ENCODE peak calls at places on chromosomes 16 and 17, in eight cellular contexts. F is stomach, J is lung, N is brain microvascular endothelial cell, G is body of pancreas, Y is heart right ventricle, U is IMR-90, B is BE2C. K is an unnamed sample. For H3K36me3, the result is how much of the 10 kb centered on the place peaks cover.

GRCh38 chr16:53123753-53124152 is 69.0 kb downstream of the CHD9 start:
- DNase-seq in N (peak), U (peak), B (no peak), G (no peak), F (no peak), J (no peak), Y (no peak), K (no peak)

GRCh38 chr17:3647251-3647650 is 10.7 kb downstream of the CTNS start:
- DNase-seq in N (no peak), Y (no peak), F (no peak), J (no peak), G (no peak), B (no peak), U (no peak), K (no peak)

GRCh38 chr16:26826500-26826899 is 240.2 kb upstream of the C16orf82 start:
- DNase-seq in J (no peak), N (no peak), F (no peak), U (no peak), Y (no peak), G (no peak), B (no peak), K (no peak)

GRCh38 chr17:32335647-32336046 is 6.3 kb downstream of the C17orf75 start:
- DNase-seq in Y (no peak), F (no peak), G (no peak), N (peak), J (no peak), U (peak), B (no peak), K (no peak)

GRCh38 chr17:72118588-72119279 is 2.1 kb upstream of the SOX9 start:
- DNase-seq in Y (peak), F (peak), B (peak), N (peak), J (peak), U (peak), G (peak), K (no peak)

GRCh38 chr16:2500937-2501750 is 12.6 kb upstream of the ATP6V0C start:
- DNase-seq in Y (peak), U (peak), F (peak), N (peak), G (peak), B (peak), J (peak), K (peak)

GRCh38 chr17:21548236-21548635 is 144.1 kb upstream of the KCNJ18 start:
- DNase-seq in J (no peak), Y (no peak), U (no peak), F (no peak), G (no peak), N (no peak), B (no peak), K (no peak)

GRCh38 chr17:81517339-81518112 is 4.9 kb upstream of the ACTG1 start:
- DNase-seq in N (no peak), Y (peak), J (no peak), F (no peak), U (no peak), B (peak), G (no peak), K (no peak)

GRCh38 chr17:66255112-66255511 is 25.9 kb upstream of the APOH start:
- DNase-seq in B (peak), G (no peak), J (no peak), F (no peak), Y (no peak), N (peak), U (peak), K (no peak)

GRCh38 chr16:1870365-1871082 is 1.4 kb downstream of the MEIOB start:
- DNase-seq in G (no peak), U (peak), F (no peak), B (no peak), J (peak), N (peak), Y (no peak), K (no peak)

GRCh38 chr17:11738151-11738550 is 139.9 kb downstream of the DNAH9 start:
- DNase-seq in Y (no peak), U (no peak), G (no peak), B (no peak), J (no peak), N (no peak), F (no peak), K (no peak)

GRCh38 chr16:1645914-1646525 is 32.1 kb upstream of the JPT2 start:
- DNase-seq in F (no peak), B (no peak), Y (no peak), U (peak), J (no peak), G (no peak), N (peak), K (no peak)

GRCh38 chr17:30565073-30565935 is 88.1 kb downstream of the GOSR1 start:
- DNase-seq in N (no peak), U (no peak), J (no peak), B (no peak), Y (no peak), F (peak), G (no peak), K (no peak)

GRCh38 chr17:28381141-28381825 is 9.8 kb downstream of the SARM1 start:
- DNase-seq in B (no peak), N (no peak), U (no peak), J (peak), F (peak), Y (no peak), G (no peak), K (no peak)

GRCh38 chr17:78133179-78133951 is 2.8 kb downstream of the TMC8 start:
- DNase-seq in Y (no peak), J (no peak), U (no peak), B (peak), N (no peak), G (no peak), F (no peak), K (no peak)

GRCh38 chr17:77343031-77343866 is 202.5 kb downstream of the SEC14L1 start:
- DNase-seq in U (no peak), Y (no peak), B (no peak), N (no peak), F (peak), G (no peak), J (peak), K (peak)

GRCh38 chr17:32158870-32159585 is 16.7 kb downstream of the RHOT1 start:
- DNase-seq in Y (peak), J (no peak), B (no peak), G (no peak), U (no peak), F (no peak), N (no peak), K (no peak)

GRCh38 chr17:64230551-64231408 is 32.3 kb downstream of the TEX2 start:
- DNase-seq in G (no peak), N (peak), U (peak), B (no peak), Y (no peak), F (no peak), J (no peak), K (no peak)

GRCh38 chr16:30004811-30005242 is 6.0 kb downstream of the DOC2A start:
- DNase-seq in J (no peak), F (peak), G (no peak), N (no peak), U (no peak), Y (no peak), B (peak), K (no peak)

GRCh38 chr17:2466936-2467335 is 44.8 kb downstream of the METTL16 start:
- DNase-seq in B (no peak), U (no peak), J (no peak), Y (no peak), G (no peak), N (no peak), F (no peak), K (no peak)

GRCh38 chr17:57900991-57901743 is 51.3 kb upstream of the MRPS23 start:
- DNase-seq in N (no peak), Y (no peak), F (peak), B (no peak), U (no peak), G (peak), J (peak), K (no peak)

GRCh38 chr16:27258241-27258734 is 10.3 kb downstream of the NSMCE1 start:
- DNase-seq in F (no peak), B (no peak), G (no peak), J (no peak), U (peak), N (no peak), Y (no peak), K (no peak)

GRCh38 chr17:68152161-68152571 is 95.7 kb upstream of the AMZ2 start:
- DNase-seq in B (peak), J (no peak), N (no peak), G (no peak), U (no peak), F (no peak), Y (no peak), K (no peak)

GRCh38 chr16:77584205-77584859 is 138.0 kb upstream of the NUDT7 start:
- DNase-seq in U (peak), N (peak), G (peak), J (peak), F (peak), Y (no peak), B (peak), K (peak)

GRCh38 chr16:54026456-54026855 is 260.1 kb downstream of the IRX3 start:
- DNase-seq in Y (no peak), U (peak), G (no peak), J (no peak), B (no peak), N (no peak), F (no peak), K (no peak)

GRCh38 chr17:72192409-72193192 is 71.8 kb downstream of the SOX9 start:
- DNase-seq in B (no peak), Y (peak), F (no peak), J (peak), U (peak), G (no peak), N (peak), K (no peak)

GRCh38 chr16:3007059-3007956 is 5.4 kb upstream of the CLDN9 start:
- DNase-seq in F (no peak), G (peak), U (no peak), Y (no peak), J (no peak), B (no peak), N (no peak), K (no peak)

GRCh38 chr16:89598199-89598598 is 15.2 kb upstream of the DPEP1 start:
- DNase-seq in N (peak), F (no peak), B (no peak), G (no peak), U (peak), J (no peak), Y (no peak), K (no peak)

GRCh38 chr17:59890720-59891119 is 2.0 kb downstream of the TUBD1 start:
- DNase-seq in F (no peak), G (no peak), B (no peak), N (peak), J (no peak), Y (no peak), U (peak), K (no peak)

GRCh38 chr17:42667088-42667951 is 8.2 kb downstream of the TUBG2 start:
- DNase-seq in B (peak), G (peak), J (peak), F (peak), N (no peak), U (peak), Y (no peak), K (no peak)

GRCh38 chr16:19102187-19102872 is 11.4 kb upstream of the ITPRIPL2 start:
- DNase-seq in F (no peak), N (no peak), U (no peak), G (no peak), Y (no peak), J (no peak), B (no peak), K (no peak)

GRCh38 chr16:11047939-11048500 is 103.7 kb downstream of the CLEC16A start:
- DNase-seq in U (no peak), Y (no peak), G (no peak), N (no peak), B (no peak), F (no peak), J (no peak), K (no peak)

GRCh38 chr16:72895951-72896350 is 152.0 kb downstream of the ZFHX3 start:
- DNase-seq in Y (no peak), J (no peak), B (no peak), G (no peak), U (no peak), N (no peak), F (no peak), K (no peak)

GRCh38 chr16:2985893-2986355 is 5.7 kb upstream of the PKMYT1 start:
- DNase-seq in B (no peak), F (peak), Y (peak), J (no peak), N (no peak), U (no peak), G (peak), K (no peak)

GRCh38 chr16:1030381-1030901 is 42.1 kb upstream of the SSTR5 start:
- DNase-seq in N (no peak), Y (no peak), F (no peak), J (no peak), G (peak), B (peak), U (no peak), K (no peak)

DNA sequence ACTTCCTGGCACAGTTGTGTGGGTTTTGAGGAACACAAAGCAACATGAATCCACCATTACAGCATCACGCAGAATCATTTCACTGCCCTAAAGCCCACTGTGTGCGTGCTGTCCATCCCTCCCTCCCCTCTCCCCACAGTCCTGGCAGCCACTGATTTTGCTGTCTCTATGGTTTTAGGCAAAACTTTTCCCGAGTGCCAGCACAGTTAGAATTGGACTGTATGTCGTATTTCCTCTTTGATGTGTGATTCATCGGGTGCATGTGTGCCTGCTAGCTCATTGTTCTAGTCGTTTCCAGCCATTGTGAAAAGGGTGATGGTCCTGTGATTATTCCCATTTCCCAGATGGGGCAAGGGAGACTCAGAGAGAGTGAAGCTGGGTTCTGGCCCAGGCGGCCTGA is 12.7 kb downstream of the KLHL36 start:
- DNase-seq in J (no peak), F (no peak), U (no peak), N (no peak), Y (no peak), B (no peak), G (no peak), K (no peak)
- H3K36me3 ChIP-seq in J (half or more), F (half or more), U (half or more), N (half or more), Y (under half), B (under half), G (under half), K (under half)

GRCh38 chr17:38867179-38867994 is 2.5 kb upstream of the LASP1 start:
- DNase-seq in B (peak), N (peak), F (peak), U (peak), Y (no peak), G (peak), J (peak), K (peak)
- TF ChIP-seq CTCF in B (no peak), N (peak), F (no peak), U (peak), Y (peak), G (peak), J (no peak), K (peak)

DNA sequence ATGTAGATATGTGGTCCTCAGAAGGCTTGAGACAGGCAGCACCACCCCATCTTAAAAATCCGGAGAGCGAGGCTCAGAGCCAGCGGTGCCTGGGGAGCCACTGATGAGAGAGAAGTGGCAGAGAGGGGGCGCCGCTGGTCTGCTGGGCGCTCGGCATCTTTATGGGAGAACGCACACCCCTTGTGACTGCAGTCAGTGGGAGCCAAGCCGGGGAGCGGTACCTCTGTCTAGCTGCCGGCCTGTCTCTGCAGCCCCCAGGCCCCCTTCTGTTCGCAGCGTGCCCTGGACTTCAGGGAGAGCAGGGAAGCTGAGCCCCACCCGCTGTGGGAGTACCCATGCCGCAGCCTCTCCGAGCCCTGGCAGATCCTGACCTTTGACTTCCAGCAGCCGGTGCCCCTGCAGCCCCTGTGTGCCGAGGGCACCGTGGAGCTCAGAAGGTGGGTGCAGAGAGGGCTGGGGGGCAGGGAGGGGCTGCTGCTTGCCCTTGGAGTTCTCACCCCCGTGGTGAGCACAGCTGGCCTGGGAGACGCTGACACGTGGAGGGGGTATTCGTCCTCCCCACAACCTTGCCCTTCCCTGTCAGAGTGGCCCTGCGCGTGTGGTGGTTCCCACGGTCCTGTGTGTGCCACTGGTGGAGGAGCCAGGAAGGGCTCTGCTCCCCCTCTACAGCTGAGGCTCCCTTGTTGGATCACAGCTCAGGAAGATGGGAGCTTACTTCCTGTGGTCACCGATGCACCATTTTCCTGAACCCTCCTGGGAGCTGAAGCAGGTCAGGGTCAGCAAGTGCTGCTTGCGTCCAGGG is 44.8 kb downstream of the PRMT7 start:
- DNase-seq in J (no peak), G (no peak), U (no peak), F (no peak), N (no peak), B (no peak), Y (no peak), K (no peak)
- H3K36me3 ChIP-seq in J (under half), G (under half), U (half or more), F (half or more), N (under half), B (half or more), Y (under half), K (under half)

GRCh38 chr16:55175389-55175788 is 148.6 kb upstream of the IRX6 start:
- DNase-seq in N (no peak), Y (no peak), J (no peak), U (no peak), F (no peak), B (no peak), G (no peak), K (no peak)

GRCh38 chr16:55176901-55177300 is 147.1 kb upstream of the IRX6 start:
- DNase-seq in Y (no peak), F (no peak), B (no peak), N (no peak), J (no peak), U (no peak), G (no peak), K (no peak)

GRCh38 chr16:55169780-55170179 is 154.2 kb upstream of the IRX6 start:
- DNase-seq in F (no peak), B (no peak), N (no peak), U (no peak), Y (no peak), G (no peak), J (peak), K (no peak)

GRCh38 chr16:55171241-55171640 is 152.8 kb upstream of the IRX6 start:
- DNase-seq in J (no peak), U (no peak), B (no peak), F (no peak), N (no peak), Y (no peak), G (no peak), K (no peak)
- TF ChIP-seq CTCF in J (no peak), U (no peak), B (peak), F (no peak), N (no peak), Y (no peak), G (no peak), K (no peak)

DNA sequence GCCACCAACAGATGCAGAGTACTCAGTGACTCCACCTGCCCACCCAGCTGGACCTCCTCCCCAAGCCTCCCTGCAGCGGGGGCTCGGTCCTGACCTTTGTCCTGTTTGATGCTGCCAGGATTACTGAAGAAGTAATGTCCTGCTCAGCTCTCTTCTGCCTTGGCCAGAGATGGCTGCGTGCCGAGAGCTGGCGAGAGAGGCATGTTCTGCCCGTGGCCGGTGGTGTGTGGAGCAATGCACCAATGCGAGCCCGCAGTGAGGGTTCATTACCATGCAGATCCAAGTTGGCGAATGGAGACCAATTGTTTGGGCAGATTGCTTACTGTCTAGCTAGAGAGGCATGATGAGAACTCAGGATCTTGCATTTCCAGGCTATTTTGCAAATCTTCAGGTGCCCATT is 248.9 kb downstream of the ENGASE start:
- DNase-seq in G (no peak), F (no peak), U (no peak), J (no peak), Y (no peak), B (no peak), N (no peak), K (no peak)
- H3K36me3 ChIP-seq in G (under half), F (under half), U (under half), J (under half), Y (under half), B (under half), N (under half), K (under half)

DNA sequence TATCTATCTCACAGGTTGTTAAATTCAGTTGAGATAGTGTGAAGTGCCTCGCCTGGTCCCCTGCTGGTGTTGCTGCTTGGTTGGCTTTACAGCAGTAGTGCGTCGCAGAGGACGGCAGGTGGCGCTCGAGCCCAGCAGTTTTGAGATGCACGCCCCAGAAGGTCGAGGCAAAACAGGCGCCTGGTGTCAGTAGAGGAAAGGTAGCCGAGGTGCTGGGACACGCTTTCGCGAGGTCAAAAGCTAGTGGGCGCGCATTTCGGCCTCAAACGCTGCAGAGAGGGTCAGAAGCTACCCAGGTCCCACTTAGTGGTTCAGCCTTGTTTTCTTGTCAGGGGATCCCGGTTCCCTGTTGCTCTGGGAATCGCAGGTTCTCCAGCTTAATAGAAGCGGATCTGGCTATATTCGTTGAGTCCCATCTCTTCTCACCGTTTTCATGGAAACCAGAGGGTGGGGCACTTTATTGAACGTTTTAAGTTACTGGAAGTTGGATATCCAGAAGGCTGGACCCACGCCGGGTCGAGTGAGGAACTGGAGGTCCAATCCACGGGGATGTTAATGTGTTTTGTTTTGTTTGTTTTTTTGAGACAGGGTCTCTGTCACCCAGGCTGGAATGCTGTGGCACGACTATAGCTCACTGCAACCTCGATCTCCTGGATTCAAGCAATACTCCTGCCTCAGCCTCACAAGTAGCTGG is 10.3 kb upstream of the ZFP90 start:
- DNase-seq in G (peak), U (peak), N (peak), F (peak), B (peak), Y (peak), J (peak), K (peak)
- TF ChIP-seq CTCF in G (peak), U (peak), N (peak), F (peak), B (peak), Y (peak), J (peak), K (peak)

GRCh38 chr16:22323173-22323997 is 26.2 kb downstream of the POLR3E start:
- DNase-seq in Y (no peak), G (no peak), N (no peak), F (no peak), U (no peak), B (no peak), J (no peak), K (no peak)
- H3K36me3 ChIP-seq in Y (under half), G (under half), N (under half), F (half or more), U (half or more), B (half or more), J (under half), K (under half)